ENCODE peak calls at places on chromosomes 3 and 15, in ten cellular contexts. One of them, this sample, is unnamed.
A peak's percentile ranks its signal among the peaks of the same experiment; 100 is the strongest.

GRCh38 chr3:141370065-141370533 is 1.8 kb downstream of the ZBTB38 start:
- DNase-seq in neural crest cell: peak; percentile 33
- DNase-seq in HEK293T: peak; percentile 84
- DNase-seq in small intestine: peak; percentile 81
- DNase-seq in cardiac fibroblast: peak; percentile 94
- DNase-seq in EL: peak; percentile 79
- DNase-seq in HuH-7: peak; percentile 48
- DNase-seq in activated T-cell treated with anti-CD3 and anti-CD28 coated beads, Interleukin-2, amount 50 U/mL, for 72 hours: peak; percentile 67
- DNase-seq in substantia nigra: peak; percentile 30
- DNase-seq in head of caudate nucleus: peak; percentile 85
- DNase-seq in this sample: peak; percentile 82

GRCh38 chr3:112471926-112472325 is 27.3 kb downstream of the BTLA start:
- DNase-seq in HuH-7: no peak
- DNase-seq in small intestine: no peak
- DNase-seq in substantia nigra: no peak
- DNase-seq in HEK293T: no peak
- DNase-seq in neural crest cell: no peak
- DNase-seq in cardiac fibroblast: no peak
- DNase-seq in activated T-cell treated with anti-CD3 and anti-CD28 coated beads, Interleukin-2, amount 50 U/mL, for 72 hours: no peak
- DNase-seq in EL: no peak
- DNase-seq in head of caudate nucleus: no peak
- DNase-seq in this sample: no peak

GRCh38 chr3:42898896-42899675 is 6.9 kb upstream of the ZNF662 start:
- DNase-seq in activated T-cell treated with anti-CD3 and anti-CD28 coated beads, Interleukin-2, amount 50 U/mL, for 72 hours: no peak
- DNase-seq in head of caudate nucleus: no peak
- DNase-seq in neural crest cell: no peak
- DNase-seq in substantia nigra: no peak
- DNase-seq in cardiac fibroblast: no peak
- DNase-seq in EL: no peak
- DNase-seq in small intestine: no peak
- DNase-seq in HuH-7: no peak
- DNase-seq in HEK293T: no peak
- DNase-seq in this sample: peak; percentile 53

GRCh38 chr3:52774901-52775864 is 2.2 kb upstream of the ITIH1 start:
- DNase-seq in neural crest cell: no peak
- DNase-seq in HuH-7: peak; percentile 39
- DNase-seq in small intestine: peak; percentile 40
- DNase-seq in EL: no peak
- DNase-seq in substantia nigra: no peak
- DNase-seq in head of caudate nucleus: peak; percentile 2
- DNase-seq in cardiac fibroblast: no peak
- DNase-seq in HEK293T: no peak
- DNase-seq in activated T-cell treated with anti-CD3 and anti-CD28 coated beads, Interleukin-2, amount 50 U/mL, for 72 hours: no peak
- DNase-seq in this sample: no peak

GRCh38 chr3:156253150-156253549 is 132.8 kb downstream of the KCNAB1 start:
- DNase-seq in activated T-cell treated with anti-CD3 and anti-CD28 coated beads, Interleukin-2, amount 50 U/mL, for 72 hours: no peak
- DNase-seq in substantia nigra: no peak
- DNase-seq in neural crest cell: no peak
- DNase-seq in EL: no peak
- DNase-seq in cardiac fibroblast: no peak
- DNase-seq in HuH-7: no peak
- DNase-seq in HEK293T: no peak
- DNase-seq in small intestine: no peak
- DNase-seq in head of caudate nucleus: no peak
- DNase-seq in this sample: no peak

GRCh38 chr3:111227216-111227615 is 155.6 kb downstream of the NECTIN3 start:
- DNase-seq in substantia nigra: no peak
- DNase-seq in head of caudate nucleus: no peak
- DNase-seq in EL: peak; percentile 70
- DNase-seq in HuH-7: no peak
- DNase-seq in neural crest cell: no peak
- DNase-seq in HEK293T: no peak
- DNase-seq in small intestine: no peak
- DNase-seq in activated T-cell treated with anti-CD3 and anti-CD28 coated beads, Interleukin-2, amount 50 U/mL, for 72 hours: no peak
- DNase-seq in cardiac fibroblast: peak; percentile 76
- DNase-seq in this sample: peak; percentile 61

GRCh38 chr15:66400351-66400774 is 13.7 kb downstream of the MAP2K1 start:
- DNase-seq in activated T-cell treated with anti-CD3 and anti-CD28 coated beads, Interleukin-2, amount 50 U/mL, for 72 hours: no peak
- DNase-seq in EL: peak; percentile 18
- DNase-seq in HuH-7: no peak
- DNase-seq in cardiac fibroblast: peak; percentile 58
- DNase-seq in small intestine: no peak
- DNase-seq in substantia nigra: no peak
- DNase-seq in neural crest cell: no peak
- DNase-seq in head of caudate nucleus: no peak
- DNase-seq in HEK293T: no peak
- DNase-seq in this sample: no peak

GRCh38 chr15:44101944-44102343 is 93.1 kb downstream of the FRMD5 start:
- DNase-seq in EL: peak; percentile 84
- DNase-seq in substantia nigra: no peak
- DNase-seq in HuH-7: no peak
- DNase-seq in small intestine: no peak
- DNase-seq in activated T-cell treated with anti-CD3 and anti-CD28 coated beads, Interleukin-2, amount 50 U/mL, for 72 hours: no peak
- DNase-seq in cardiac fibroblast: peak; percentile 83
- DNase-seq in HEK293T: no peak
- DNase-seq in neural crest cell: no peak
- DNase-seq in head of caudate nucleus: no peak
- DNase-seq in this sample: peak; percentile 70

GRCh38 chr15:101288905-101289513 is 6.0 kb downstream of the SNRPA1 start:
- DNase-seq in small intestine: peak; percentile 53
- DNase-seq in substantia nigra: no peak
- DNase-seq in neural crest cell: no peak
- DNase-seq in activated T-cell treated with anti-CD3 and anti-CD28 coated beads, Interleukin-2, amount 50 U/mL, for 72 hours: peak; percentile 25
- DNase-seq in head of caudate nucleus: peak; percentile 51
- DNase-seq in HuH-7: peak; percentile 73
- DNase-seq in EL: peak; percentile 49
- DNase-seq in cardiac fibroblast: peak; percentile 76
- DNase-seq in HEK293T: peak; percentile 53
- DNase-seq in this sample: peak; percentile 70

GRCh38 chr3:17825298-17825697 is 82.9 kb upstream of the TBC1D5 start:
- DNase-seq in HuH-7: no peak
- DNase-seq in neural crest cell: no peak
- DNase-seq in HEK293T: no peak
- DNase-seq in activated T-cell treated with anti-CD3 and anti-CD28 coated beads, Interleukin-2, amount 50 U/mL, for 72 hours: no peak
- DNase-seq in cardiac fibroblast: no peak
- DNase-seq in head of caudate nucleus: no peak
- DNase-seq in small intestine: no peak
- DNase-seq in EL: no peak
- DNase-seq in substantia nigra: no peak
- DNase-seq in this sample: no peak

GRCh38 chr3:11244131-11244677 is 28.0 kb upstream of the ATG7 start:
- DNase-seq in HEK293T: no peak
- DNase-seq in cardiac fibroblast: peak; percentile 66
- DNase-seq in small intestine: peak; percentile 26
- DNase-seq in head of caudate nucleus: no peak
- DNase-seq in EL: peak; percentile 49
- DNase-seq in HuH-7: no peak
- DNase-seq in neural crest cell: no peak
- DNase-seq in activated T-cell treated with anti-CD3 and anti-CD28 coated beads, Interleukin-2, amount 50 U/mL, for 72 hours: no peak
- DNase-seq in substantia nigra: no peak
- DNase-seq in this sample: peak; percentile 70

GRCh38 chr3:109328202-109328601 is 9.1 kb downstream of the DPPA4 start:
- DNase-seq in head of caudate nucleus: no peak
- DNase-seq in HuH-7: no peak
- DNase-seq in HEK293T: no peak
- DNase-seq in cardiac fibroblast: no peak
- DNase-seq in neural crest cell: no peak
- DNase-seq in substantia nigra: no peak
- DNase-seq in small intestine: no peak
- DNase-seq in EL: no peak
- DNase-seq in activated T-cell treated with anti-CD3 and anti-CD28 coated beads, Interleukin-2, amount 50 U/mL, for 72 hours: no peak
- DNase-seq in this sample: no peak

GRCh38 chr3:13093687-13094086 is 20.5 kb upstream of the IQSEC1 start:
- DNase-seq in EL: no peak
- DNase-seq in head of caudate nucleus: no peak
- DNase-seq in neural crest cell: no peak
- DNase-seq in HuH-7: no peak
- DNase-seq in activated T-cell treated with anti-CD3 and anti-CD28 coated beads, Interleukin-2, amount 50 U/mL, for 72 hours: no peak
- DNase-seq in HEK293T: no peak
- DNase-seq in substantia nigra: no peak
- DNase-seq in cardiac fibroblast: no peak
- DNase-seq in small intestine: no peak
- DNase-seq in this sample: no peak

GRCh38 chr15:75872400-75872990 is 29.2 kb downstream of the UBE2Q2 start:
- DNase-seq in EL: no peak
- DNase-seq in head of caudate nucleus: no peak
- DNase-seq in HEK293T: no peak
- DNase-seq in small intestine: no peak
- DNase-seq in HuH-7: no peak
- DNase-seq in neural crest cell: no peak
- DNase-seq in cardiac fibroblast: no peak
- DNase-seq in substantia nigra: no peak
- DNase-seq in activated T-cell treated with anti-CD3 and anti-CD28 coated beads, Interleukin-2, amount 50 U/mL, for 72 hours: no peak
- DNase-seq in this sample: no peak

GRCh38 chr3:122101646-122102045 is 46.5 kb downstream of the CD86 start:
- DNase-seq in HEK293T: peak; percentile 41
- DNase-seq in EL: peak; percentile 57
- DNase-seq in activated T-cell treated with anti-CD3 and anti-CD28 coated beads, Interleukin-2, amount 50 U/mL, for 72 hours: peak; percentile 46
- DNase-seq in neural crest cell: no peak
- DNase-seq in head of caudate nucleus: peak; percentile 28
- DNase-seq in substantia nigra: no peak
- DNase-seq in cardiac fibroblast: peak; percentile 65
- DNase-seq in HuH-7: peak; percentile 21
- DNase-seq in small intestine: peak; percentile 72
- DNase-seq in this sample: peak; percentile 85

GRCh38 chr15:78841307-78841706 is 30.0 kb upstream of the ADAMTS7 start:
- DNase-seq in activated T-cell treated with anti-CD3 and anti-CD28 coated beads, Interleukin-2, amount 50 U/mL, for 72 hours: no peak
- DNase-seq in HuH-7: no peak
- DNase-seq in substantia nigra: no peak
- DNase-seq in head of caudate nucleus: no peak
- DNase-seq in cardiac fibroblast: no peak
- DNase-seq in neural crest cell: no peak
- DNase-seq in HEK293T: no peak
- DNase-seq in EL: peak; percentile 30
- DNase-seq in small intestine: no peak
- DNase-seq in this sample: no peak

GRCh38 chr3:176167272-176167671 is 1030.0 kb downstream of the TBL1XR1 start:
- DNase-seq in substantia nigra: no peak
- DNase-seq in HuH-7: no peak
- DNase-seq in neural crest cell: no peak
- DNase-seq in small intestine: no peak
- DNase-seq in HEK293T: no peak
- DNase-seq in activated T-cell treated with anti-CD3 and anti-CD28 coated beads, Interleukin-2, amount 50 U/mL, for 72 hours: no peak
- DNase-seq in EL: no peak
- DNase-seq in cardiac fibroblast: no peak
- DNase-seq in head of caudate nucleus: no peak
- DNase-seq in this sample: peak; percentile 94

GRCh38 chr3:66702126-66702525 is 201.3 kb upstream of the LRIG1 start:
- DNase-seq in head of caudate nucleus: no peak
- DNase-seq in cardiac fibroblast: no peak
- DNase-seq in neural crest cell: no peak
- DNase-seq in EL: no peak
- DNase-seq in HuH-7: no peak
- DNase-seq in activated T-cell treated with anti-CD3 and anti-CD28 coated beads, Interleukin-2, amount 50 U/mL, for 72 hours: no peak
- DNase-seq in substantia nigra: no peak
- DNase-seq in HEK293T: no peak
- DNase-seq in small intestine: no peak
- DNase-seq in this sample: no peak

GRCh38 chr3:53493997-53494791 is at the start of gene CACNA1D:
- DNase-seq in small intestine: peak; percentile 80
- DNase-seq in head of caudate nucleus: peak; percentile 52
- DNase-seq in HuH-7: peak; percentile 28
- DNase-seq in cardiac fibroblast: no peak
- DNase-seq in neural crest cell: peak; percentile 30
- DNase-seq in EL: no peak
- DNase-seq in substantia nigra: no peak
- DNase-seq in activated T-cell treated with anti-CD3 and anti-CD28 coated beads, Interleukin-2, amount 50 U/mL, for 72 hours: peak; percentile 44
- DNase-seq in HEK293T: peak; percentile 63
- DNase-seq in this sample: peak; percentile 54

This sample was measured in epithelial cell of esophagus.